ENCODE peak calls at places on chromosomes 12 and 14, in seven cellular contexts. R is putamen; I is H9; G is GM12892; T is B cell; Z is stimulated activated CD4-positive, alpha-beta T cell treated with anti-CD3 and anti-CD28 coated beads, Interleukin-4, amount 100 ng/mL, for 1 hour; P is KG1. Y is an unnamed sample.

GRCh38 chr14:71324767-71325272 is 417.6 kb downstream of the PCNX1 start:
- DNase-seq in R (no peak), I (peak; percentile 52), G (no peak), T (peak; percentile 65), Z (peak; percentile 6), P (no peak), Y (peak; percentile 65)

GRCh38 chr14:105152794-105153241 is 15.8 kb downstream of the JAG2 start:
- DNase-seq in R (no peak), I (no peak), G (no peak), T (no peak), Z (no peak), P (no peak), Y (peak; percentile 65)

GRCh38 chr14:103545915-103546650 is 16.4 kb downstream of the BAG5 start:
- DNase-seq in R (no peak), I (no peak), G (peak; percentile 25), T (no peak), Z (no peak), P (no peak), Y (peak; percentile 65)

GRCh38 chr12:107891967-107892366 is 117.5 kb downstream of the ASCL4 start:
- DNase-seq in R (no peak), I (peak; percentile 58), G (no peak), T (no peak), Z (no peak), P (no peak), Y (peak; percentile 44)

GRCh38 chr14:22456986-22457594 is 131.9 kb downstream of the DAD1 start:
- DNase-seq in R (no peak), I (no peak), G (no peak), T (no peak), Z (no peak), P (no peak), Y (no peak)

GRCh38 chr14:74572829-74573360 is 39.1 kb downstream of the LTBP2 start:
- DNase-seq in R (no peak), I (no peak), G (no peak), T (no peak), Z (no peak), P (no peak), Y (no peak)

GRCh38 chr12:92554316-92554905 is 148.4 kb upstream of the PLEKHG7 start:
- DNase-seq in R (no peak), I (no peak), G (no peak), T (no peak), Z (no peak), P (no peak), Y (no peak)

GRCh38 chr12:68806488-68807237 is 1.3 kb upstream of the MDM2 start:
- DNase-seq in R (no peak), I (no peak), G (no peak), T (no peak), Z (no peak), P (no peak), Y (no peak)

GRCh38 chr12:54404061-54405004 is 14.7 kb downstream of the ITGA5 start:
- DNase-seq in R (no peak), I (peak; percentile 84), G (no peak), T (no peak), Z (peak; percentile 56), P (no peak), Y (peak; percentile 91)

GRCh38 chr14:104865631-104866441 is 768 bp downstream of the CEP170B start:
- DNase-seq in R (peak; percentile 17), I (peak; percentile 64), G (peak; percentile 42), T (peak; percentile 33), Z (peak; percentile 49), P (no peak), Y (peak; percentile 93)

GRCh38 chr14:31420013-31420318 is 384 bp downstream of the HEATR5A start:
- DNase-seq in R (peak; percentile 7), I (peak; percentile 72), G (peak; percentile 36), T (no peak), Z (no peak), P (no peak), Y (peak; percentile 84)

GRCh38 chr12:3624273-3624672 is 128.6 kb downstream of the CRACR2A start:
- DNase-seq in R (peak; percentile 75), I (no peak), G (no peak), T (no peak), Z (no peak), P (no peak), Y (no peak)

GRCh38 chr12:105555556-105555973 is 225.1 kb downstream of the C12orf75 start:
- DNase-seq in R (no peak), I (no peak), G (no peak), T (no peak), Z (no peak), P (no peak), Y (no peak)

GRCh38 chr12:75713434-75713833 is 202.0 kb upstream of the KRR1 start:
- DNase-seq in R (no peak), I (no peak), G (no peak), T (no peak), Z (no peak), P (no peak), Y (no peak)

GRCh38 chr12:8644345-8645248 is 18.0 kb downstream of the MFAP5 start:
- DNase-seq in R (no peak), I (no peak), G (no peak), T (no peak), Z (peak; percentile 23), P (no peak), Y (no peak)

GRCh38 chr14:90388437-90388836 is 8.4 kb upstream of the CALM1 start:
- DNase-seq in R (no peak), I (peak; percentile 58), G (no peak), T (no peak), Z (no peak), P (no peak), Y (peak; percentile 62)

GRCh38 chr12:56120158-56120846 is 2.2 kb downstream of the ZC3H10 start:
- DNase-seq in R (no peak), I (no peak), G (no peak), T (no peak), Z (no peak), P (no peak), Y (no peak)

GRCh38 chr14:52112336-52113018 is 43.6 kb upstream of the NID2 start:
- DNase-seq in R (no peak), I (no peak), G (no peak), T (no peak), Z (no peak), P (no peak), Y (no peak)

GRCh38 chr12:6700646-6701051 is at the start of gene PIANP:
- DNase-seq in R (peak; percentile 21), I (peak; percentile 59), G (no peak), T (no peak), Z (peak; percentile 66), P (no peak), Y (peak; percentile 87)

GRCh38 chr12:52582971-52583456 is 9.4 kb upstream of the KRT74 start:
- DNase-seq in R (peak; percentile 21), I (peak; percentile 85), G (peak; percentile 38), T (no peak), Z (peak; percentile 61), P (no peak), Y (peak; percentile 91)

Y was measured in H7.